ENCODE peak calls at places on chromosomes 4 and X, in nine cellular contexts. H is AG10803; W is progenitor cell of endocrine pancreas; S is activated B cell treated with CpG ODN at 0.5 μM for 24 hours; O is fibroblast of mammary gland; X is CD8-positive, alpha-beta T cell; D is glutamatergic neuron; P is lower lobe of right lung; J is AG04449. G is an unnamed sample.

GRCh38 chrX:138756234-138756633 is 44.7 kb upstream of the FGF13 start:
- DNase-seq in H (peak; percentile 80), W (peak; percentile 24), S (no peak), O (peak; percentile 56), X (no peak), D (peak; percentile 64), P (peak; percentile 37), J (no peak), G (no peak)

GRCh38 chr4:8664976-8665375 is 72.4 kb downstream of the CPZ start:
- DNase-seq in H (no peak), W (no peak), S (no peak), O (no peak), X (no peak), D (no peak), P (peak; percentile 15), J (no peak), G (no peak)

GRCh38 chrX:46860536-46860935 is 23.7 kb downstream of the RP2 start:
- DNase-seq in H (no peak), W (no peak), S (no peak), O (no peak), X (no peak), D (no peak), P (no peak), J (no peak), G (no peak)

GRCh38 chr4:186891859-186892486 is 168.3 kb upstream of the FAT1 start:
- DNase-seq in H (no peak), W (no peak), S (no peak), O (no peak), X (no peak), D (no peak), P (no peak), J (no peak), G (no peak)

GRCh38 chrX:12947545-12948235 is 27.2 kb upstream of the TMSB4X start:
- DNase-seq in H (no peak), W (no peak), S (no peak), O (no peak), X (no peak), D (peak; percentile 18), P (no peak), J (no peak), G (no peak)

GRCh38 chrX:42027367-42028025 is 104.1 kb upstream of the CASK start:
- DNase-seq in H (no peak), W (no peak), S (no peak), O (no peak), X (no peak), D (no peak), P (no peak), J (no peak), G (no peak)

GRCh38 chr4:52718123-52718522 is 33.1 kb downstream of the ERVMER34-1 start:
- DNase-seq in H (no peak), W (no peak), S (no peak), O (peak; percentile 67), X (no peak), D (no peak), P (no peak), J (no peak), G (no peak)

GRCh38 chr4:175776217-175776616 is 35.8 kb downstream of the GPM6A start:
- DNase-seq in H (no peak), W (no peak), S (no peak), O (no peak), X (no peak), D (peak; percentile 21), P (no peak), J (no peak), G (no peak)

GRCh38 chr4:173685324-173685723 is 155.3 kb upstream of the HAND2 start:
- DNase-seq in H (no peak), W (no peak), S (no peak), O (no peak), X (no peak), D (no peak), P (no peak), J (no peak), G (no peak)

GRCh38 chr4:105996845-105997244 is 101.6 kb downstream of the NPNT start:
- DNase-seq in H (no peak), W (no peak), S (no peak), O (no peak), X (no peak), D (no peak), P (no peak), J (no peak), G (no peak)

GRCh38 chr4:180823116-180823515 is 1420.1 kb upstream of the TENM3 start:
- DNase-seq in H (peak; percentile 73), W (no peak), S (no peak), O (peak; percentile 7), X (no peak), D (no peak), P (no peak), J (no peak), G (no peak)

GRCh38 chrX:18173494-18174180 is 47.0 kb downstream of the BEND2 start:
- DNase-seq in H (no peak), W (no peak), S (no peak), O (no peak), X (no peak), D (no peak), P (no peak), J (no peak), G (no peak)

GRCh38 chrX:109940411-109940810 is 62.5 kb upstream of the TMEM164 start:
- DNase-seq in H (no peak), W (no peak), S (no peak), O (no peak), X (no peak), D (no peak), P (no peak), J (no peak), G (no peak)

GRCh38 chrX:30649859-30650258 is 3.4 kb upstream of the GK start:
- DNase-seq in H (no peak), W (no peak), S (no peak), O (peak; percentile 76), X (no peak), D (no peak), P (no peak), J (no peak), G (no peak)

GRCh38 chrX:85108165-85108564 is 104.5 kb downstream of the APOOL start:
- DNase-seq in H (peak; percentile 2), W (no peak), S (no peak), O (peak; percentile 34), X (no peak), D (no peak), P (no peak), J (no peak), G (no peak)

GRCh38 chr4:112813790-112814189 is 176.8 kb downstream of the LARP7 start:
- DNase-seq in H (peak; percentile 57), W (no peak), S (no peak), O (peak; percentile 58), X (no peak), D (no peak), P (no peak), J (peak; percentile 10), G (no peak)

GRCh38 chr4:57147335-57148060 is 37.3 kb upstream of the IGFBP7 start:
- DNase-seq in H (peak; percentile 76), W (no peak), S (no peak), O (peak; percentile 91), X (no peak), D (no peak), P (no peak), J (peak; percentile 71), G (no peak)

GRCh38 chrX:15299945-15300851 is 15.2 kb downstream of the ASB11 start:
- DNase-seq in H (peak; percentile 17), W (no peak), S (no peak), O (peak; percentile 28), X (no peak), D (no peak), P (no peak), J (no peak), G (no peak)
- TF ChIP-seq CTCF in H (peak; percentile 55), W (peak; percentile 53), S (no peak), O (peak; percentile 43), X (peak; percentile 46), D (peak; percentile 51), P (peak; percentile 43), J (no peak), G (peak; percentile 50)

DNA sequence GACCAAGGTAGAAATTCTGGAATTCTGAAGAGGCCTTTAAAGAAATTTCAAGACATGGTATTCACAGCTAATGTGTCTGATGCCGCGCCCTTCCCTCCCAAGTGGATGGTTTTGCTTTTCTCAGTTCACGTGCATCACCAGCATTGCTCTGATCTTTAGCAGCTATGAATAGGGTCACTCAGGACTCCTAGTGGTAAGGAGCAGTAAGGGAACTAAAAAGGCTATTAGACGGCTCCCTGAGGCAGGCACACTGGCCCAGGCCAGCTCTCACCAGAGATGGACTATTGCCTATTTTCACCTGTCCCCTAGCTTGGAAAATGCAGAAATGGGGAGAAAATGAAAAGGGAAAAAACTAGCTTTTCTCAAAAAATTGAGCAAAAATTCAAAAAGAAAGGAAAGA is 447.5 kb upstream of the RASGEF1B start:
- DNase-seq in H (no peak), W (no peak), S (no peak), O (peak; percentile 10), X (no peak), D (no peak), P (no peak), J (no peak), G (no peak)
- TF ChIP-seq CTCF in H (peak; percentile 21), W (peak; percentile 59), S (no peak), O (peak; percentile 16), X (no peak), D (peak; percentile 61), P (no peak), J (no peak), G (peak; percentile 6)

GRCh38 chrX:104564335-104564734 is 1.7 kb upstream of the IL1RAPL2 start:
- DNase-seq in H (no peak), W (no peak), S (no peak), O (no peak), X (no peak), D (no peak), P (no peak), J (no peak), G (no peak)

GRCh38 chrX:104567506-104567905 is 1.5 kb downstream of the IL1RAPL2 start:
- DNase-seq in H (no peak), W (no peak), S (no peak), O (no peak), X (no peak), D (no peak), P (no peak), J (no peak), G (no peak)

GRCh38 chrX:104564921-104565703 is 887 bp upstream of the IL1RAPL2 start:
- DNase-seq in H (no peak), W (no peak), S (no peak), O (no peak), X (no peak), D (no peak), P (no peak), J (no peak), G (no peak)

GRCh38 chrX:104566921-104567501 is 1.0 kb downstream of the IL1RAPL2 start:
- DNase-seq in H (no peak), W (no peak), S (no peak), O (no peak), X (no peak), D (no peak), P (no peak), J (no peak), G (no peak)

GRCh38 chrX:104565791-104566687 is at the start of gene IL1RAPL2:
- DNase-seq in H (no peak), W (peak; percentile 53), S (no peak), O (peak; percentile 28), X (no peak), D (peak; percentile 72), P (peak; percentile 55), J (no peak), G (no peak)
- TF ChIP-seq CTCF in H (peak; percentile 29), W (peak; percentile 72), S (no peak), O (peak; percentile 49), X (no peak), D (peak; percentile 49), P (peak; percentile 39), J (peak; percentile 29), G (peak; percentile 7)

GRCh38 chr4:16508968-16509367 is 282.7 kb upstream of the TAPT1 start:
- DNase-seq in H (no peak), W (no peak), S (no peak), O (no peak), X (no peak), D (no peak), P (no peak), J (no peak), G (no peak)

GRCh38 chr4:16505726-16506125 is 279.5 kb upstream of the TAPT1 start:
- DNase-seq in H (peak; percentile 21), W (no peak), S (no peak), O (peak; percentile 30), X (no peak), D (peak; percentile 28), P (no peak), J (no peak), G (no peak)
- TF ChIP-seq CTCF in H (peak; percentile 50), W (peak; percentile 50), S (no peak), O (peak; percentile 39), X (no peak), D (no peak), P (no peak), J (peak; percentile 35), G (peak; percentile 24)

G was measured in AG09319.